ENCODE peak calls at places on chromosomes 12 and 14, in five cellular contexts. W is breast epithelium, J is Karpas-422, Z is mesendoderm, I is colonic mucosa. V is an unnamed sample.

GRCh38 chr12:1398673-1399072 is 195.7 kb downstream of the FBXL14 start:
- DNase-seq in I (no peak), Z (no peak), W (no peak), J (no peak), V (no peak)

GRCh38 chr12:67096533-67097318 is 172.4 kb upstream of the CAND1 start:
- DNase-seq in J (no peak), Z (peak; percentile 8), I (no peak), W (no peak), V (no peak)

GRCh38 chr14:81269100-81269978 is 48.6 kb upstream of the GTF2A1 start:
- DNase-seq in J (peak; percentile 88), I (peak; percentile 49), Z (peak; percentile 85), W (no peak), V (peak; percentile 63)

GRCh38 chr12:124993568-124994434 is at the start of gene BRI3BP:
- DNase-seq in Z (peak; percentile 58), J (peak; percentile 92), W (no peak), I (peak; percentile 81), V (peak; percentile 85)

GRCh38 chr12:107597695-107598410 is 87.7 kb upstream of the PWP1 start:
- DNase-seq in I (no peak), J (no peak), Z (no peak), W (no peak), V (no peak)

GRCh38 chr12:66269757-66270383 is 32.4 kb upstream of the HELB start:
- DNase-seq in J (peak; percentile 68), W (no peak), I (no peak), Z (peak; percentile 84), V (peak; percentile 80)

GRCh38 chr12:47819902-47820630 is at the start of gene HDAC7:
- DNase-seq in W (peak; percentile 84), I (peak; percentile 86), Z (peak; percentile 95), J (peak; percentile 93), V (peak; percentile 95)

GRCh38 chr12:100234591-100235304 is 32.1 kb downstream of the DEPDC4 start:
- DNase-seq in Z (peak; percentile 41), J (peak; percentile 83), I (no peak), W (no peak), V (no peak)

GRCh38 chr14:71686677-71687076 is 245.6 kb upstream of the RGS6 start:
- DNase-seq in J (no peak), W (no peak), Z (no peak), I (no peak), V (no peak)

GRCh38 chr12:6332459-6332858 is 9.4 kb downstream of the TNFRSF1A start:
- DNase-seq in I (no peak), W (no peak), J (no peak), Z (no peak), V (no peak)
- H3K4me1 ChIP-seq in I (peaks cover 29% of the 10 kb centered on the region), W (peaks cover 10% of the 10 kb centered on the region), J (peaks cover 38% of the 10 kb centered on the region), Z (peaks cover 17% of the 10 kb centered on the region), V (peaks cover 15% of the 10 kb centered on the region)

DNA sequence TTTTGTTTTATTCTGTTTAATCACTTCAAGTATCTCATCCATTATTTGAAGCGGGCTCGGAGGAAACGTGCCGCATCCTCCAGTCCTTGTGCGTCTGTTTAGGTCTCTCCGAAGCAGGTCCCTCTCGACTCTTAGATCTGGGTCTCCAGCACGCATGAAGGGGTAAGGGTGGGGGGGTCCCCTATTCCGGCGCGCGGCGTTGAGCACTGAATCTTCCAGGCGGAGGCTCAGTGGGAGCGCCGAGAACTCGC is 311 bp upstream of the LGR5 start:
- DNase-seq in J (no peak), I (no peak), W (no peak), Z (no peak), V (no peak)
- H3K4me3 ChIP-seq in J (no peak overlapping the region), I (peak overlapping the region; percentile 37), W (peak overlapping the region; percentile 49), Z (peak overlapping the region; percentile 4), V (peak overlapping the region; percentile 93)

GRCh38 chr12:116317986-116318737 is 40.7 kb upstream of the MED13L start:
- DNase-seq in J (no peak), I (no peak), W (peak; percentile 47), Z (no peak), V (no peak)

GRCh38 chr12:116313194-116313910 is 35.9 kb upstream of the MED13L start:
- DNase-seq in W (no peak), Z (no peak), J (no peak), I (no peak), V (no peak)

GRCh38 chr12:116318738-116319050 is 41.2 kb upstream of the MED13L start:
- DNase-seq in I (no peak), Z (no peak), W (peak; percentile 41), J (no peak), V (no peak)

GRCh38 chr12:116317139-116317538 is 39.6 kb upstream of the MED13L start:
- DNase-seq in I (no peak), W (no peak), Z (no peak), J (no peak), V (no peak)

DNA sequence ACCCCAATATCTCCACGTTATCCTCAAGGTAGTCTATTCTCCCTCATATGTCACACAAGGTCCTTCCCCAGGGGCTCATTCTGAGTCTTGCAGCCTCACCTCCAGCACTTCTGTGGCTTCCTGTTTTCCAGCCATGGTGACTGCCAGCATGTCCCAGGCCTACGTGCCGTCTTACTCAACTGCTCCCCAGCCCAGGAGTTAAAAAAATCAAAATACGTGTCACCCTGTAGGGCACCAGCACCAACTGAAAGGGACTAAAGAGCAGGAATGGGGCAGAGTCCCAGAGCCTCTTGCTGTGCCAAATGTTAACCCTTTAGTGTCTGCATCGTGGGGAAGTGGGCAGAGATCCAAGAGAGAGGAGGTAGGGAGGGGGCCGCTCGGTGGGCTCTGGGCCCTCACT is 37.0 kb upstream of the MED13L start:
- DNase-seq in I (no peak), J (no peak), Z (no peak), W (no peak), V (no peak)
- H3K27ac ChIP-seq in I (no peak overlapping the region), J (no peak overlapping the region), Z (no peak overlapping the region), W (no peak overlapping the region), V (no peak overlapping the region)

GRCh38 chr14:92647499-92648279 is 100.7 kb downstream of the LGMN start:
- DNase-seq in Z (no peak), W (no peak), J (no peak), I (no peak), V (no peak)

GRCh38 chr14:92646952-92647461 is 101.4 kb downstream of the LGMN start:
- DNase-seq in J (no peak), I (no peak), Z (no peak), W (no peak), V (no peak)

GRCh38 chr14:92644166-92644565 is 104.3 kb downstream of the LGMN start:
- DNase-seq in I (no peak), W (no peak), J (no peak), Z (no peak), V (no peak)

GRCh38 chr14:92645841-92646478 is 102.5 kb downstream of the LGMN start:
- DNase-seq in Z (no peak), I (no peak), J (no peak), W (no peak), V (no peak)

DNA sequence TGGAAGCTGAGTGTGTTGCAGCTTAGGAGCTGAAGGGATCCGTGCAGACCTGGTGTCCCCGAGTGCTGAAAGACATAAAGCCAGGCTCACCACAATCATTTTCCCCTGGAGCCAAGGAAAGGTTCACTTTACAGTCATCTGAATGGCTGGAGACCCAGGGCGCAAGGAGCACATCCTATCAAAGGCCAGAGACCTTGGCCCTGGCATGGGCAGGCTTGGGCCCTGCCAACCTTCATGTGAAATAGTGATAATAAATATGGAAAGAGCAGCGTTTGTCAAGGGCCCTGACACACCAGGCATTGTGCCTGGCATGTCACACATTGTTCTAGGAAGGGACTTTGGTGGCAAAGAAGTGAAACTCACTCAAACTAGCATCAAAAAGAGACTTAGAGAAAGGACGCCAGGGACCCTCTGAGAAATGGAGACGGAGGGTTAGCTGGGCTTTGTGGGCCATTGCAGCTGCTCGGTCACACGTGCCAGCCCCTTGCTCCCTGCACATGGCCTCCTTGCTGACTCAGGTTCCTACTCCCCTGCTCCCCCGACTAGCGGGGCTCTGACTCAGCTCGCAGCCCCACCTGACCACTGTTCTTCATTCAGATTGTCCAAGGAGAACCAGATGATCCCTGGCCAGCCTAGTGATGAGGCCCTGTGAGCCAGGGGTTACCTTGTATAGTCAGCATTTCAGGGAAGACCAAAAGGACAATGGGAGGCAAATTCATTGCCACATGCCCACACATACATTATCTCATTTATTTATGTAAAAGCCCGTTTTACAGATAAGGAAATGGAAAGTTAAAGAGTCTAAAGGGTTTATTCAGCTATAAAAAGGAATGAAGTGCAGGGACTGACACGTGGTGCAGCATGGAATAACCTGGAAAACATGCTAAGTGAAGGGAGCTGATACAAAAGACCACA is 103.6 kb downstream of the LGMN start:
- DNase-seq in W (no peak), I (no peak), Z (no peak), J (no peak), V (no peak)
- H3K4me1 ChIP-seq in W (no peaks in the 10 kb centered on the region), I (no peaks in the 10 kb centered on the region), Z (no peaks in the 10 kb centered on the region), J (no peaks in the 10 kb centered on the region), V (no peaks in the 10 kb centered on the region)

GRCh38 chr12:20140751-20141150 is 227.6 kb upstream of the PDE3A start:
- DNase-seq in I (no peak), W (no peak), Z (no peak), J (no peak), V (no peak)

GRCh38 chr12:20142956-20143355 is 225.4 kb upstream of the PDE3A start:
- DNase-seq in J (no peak), W (no peak), Z (peak; percentile 43), I (no peak), V (peak; percentile 73)

GRCh38 chr12:20148241-20148640 is 220.1 kb upstream of the PDE3A start:
- DNase-seq in J (no peak), Z (no peak), I (no peak), W (no peak), V (no peak)

GRCh38 chr12:20142295-20142694 is 226.0 kb upstream of the PDE3A start:
- DNase-seq in J (no peak), W (no peak), I (no peak), Z (no peak), V (no peak)

GRCh38 chr12:20144341-20144740 is 224.0 kb upstream of the PDE3A start:
- DNase-seq in Z (no peak), W (no peak), I (no peak), J (no peak), V (no peak)
- H3K4me3 ChIP-seq in Z (no peak overlapping the region), W (no peak overlapping the region), I (no peak overlapping the region), J (no peak overlapping the region), V (no peak overlapping the region)

GRCh38 chr12:13433768-13434167 is 237.2 kb downstream of the EMP1 start:
- DNase-seq in J (no peak), W (no peak), Z (no peak), I (no peak), V (no peak)

GRCh38 chr12:13437541-13437940 is 241.0 kb downstream of the EMP1 start:
- DNase-seq in I (no peak), W (no peak), J (no peak), Z (no peak), V (no peak)

GRCh38 chr12:13436696-13437391 is 240.3 kb downstream of the EMP1 start:
- DNase-seq in Z (peak; percentile 94), J (no peak), W (no peak), I (no peak), V (peak; percentile 72)

GRCh38 chr12:13435535-13435934 is 239.0 kb downstream of the EMP1 start:
- DNase-seq in I (no peak), W (no peak), Z (peak; percentile 85), J (no peak), V (peak; percentile 82)

DNA sequence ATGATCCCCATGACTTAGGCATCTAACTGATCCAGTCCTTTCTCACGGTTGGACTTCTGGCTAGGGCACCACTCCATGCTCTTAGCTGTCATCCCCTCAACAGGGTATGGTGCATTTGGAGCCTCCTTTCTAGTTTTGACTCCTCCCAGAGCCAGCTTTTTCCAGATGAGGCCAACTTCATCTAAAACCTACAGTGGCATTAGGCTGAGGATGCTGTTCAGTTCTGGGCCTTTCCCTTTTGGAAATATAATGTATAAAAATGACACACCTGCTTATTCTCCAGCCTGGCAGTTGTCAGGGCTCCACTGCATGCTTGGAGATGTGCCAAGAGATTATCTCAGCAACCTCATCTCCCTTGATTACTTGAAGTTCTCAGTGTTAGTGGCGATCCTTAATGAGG is 239.7 kb downstream of the EMP1 start:
- DNase-seq in I (no peak), W (no peak), J (no peak), Z (no peak), V (no peak)
- H3K27ac ChIP-seq in I (no peak overlapping the region), W (no peak overlapping the region), J (no peak overlapping the region), Z (no peak overlapping the region), V (no peak overlapping the region)